ENCODE peak calls at places on chromosome 15, in five cellular contexts. T is NT2/D1, R is fibroblast of lung, C is pancreas, W is left lung. X is an unnamed sample. For H3K9me3, the result is how much of the 10 kb centered on the place peaks cover.

GRCh38 chr15:75723847-75724660 is 11.4 kb upstream of the CSPG4 start:
- DNase-seq in T (no peak), R (peak), C (peak), W (peak), X (peak)

GRCh38 chr15:82663186-82663600 is 16.0 kb upstream of the CPEB1 start:
- DNase-seq in T (peak), R (peak), C (peak), W (no peak), X (no peak)

GRCh38 chr15:33115191-33115861 is 79.2 kb downstream of the FMN1 start:
- DNase-seq in T (no peak), R (no peak), C (no peak), W (no peak), X (no peak)

GRCh38 chr15:70539409-70539808 is 223.9 kb downstream of the UACA start:
- DNase-seq in T (no peak), R (no peak), C (no peak), W (no peak), X (no peak)

GRCh38 chr15:90988249-90988648 is 6.1 kb downstream of the PRC1 start:
- DNase-seq in T (no peak), R (no peak), C (no peak), W (no peak), X (no peak)

GRCh38 chr15:90019611-90020010 is 18.5 kb downstream of the ZNF710 start:
- DNase-seq in T (no peak), R (no peak), C (no peak), W (peak), X (no peak)

GRCh38 chr15:31263751-31264533 is 62.7 kb upstream of the KLF13 start:
- DNase-seq in T (no peak), R (no peak), C (peak), W (peak), X (peak)

GRCh38 chr15:47289667-47290066 is 427.6 kb upstream of the SEMA6D start:
- DNase-seq in T (no peak), R (no peak), C (no peak), W (no peak), X (no peak)

GRCh38 chr15:98779463-98780071 is 131.2 kb downstream of the IGF1R start:
- DNase-seq in T (peak), R (peak), C (peak), W (peak), X (peak)

GRCh38 chr15:89781891-89782618 is 5.9 kb downstream of the MESP2 start:
- DNase-seq in T (no peak), R (peak), C (no peak), W (no peak), X (no peak)

GRCh38 chr15:100531823-100532222 is 3.1 kb upstream of the CERS3 start:
- DNase-seq in T (no peak), R (no peak), C (no peak), W (no peak), X (no peak)

GRCh38 chr15:43911235-43911661 is 84.4 kb downstream of the WDR76 start:
- DNase-seq in T (no peak), R (peak), C (no peak), W (peak), X (no peak)

GRCh38 chr15:36365963-36366362 is 213.5 kb upstream of the CDIN1 start:
- DNase-seq in T (no peak), R (no peak), C (no peak), W (no peak), X (no peak)

GRCh38 chr15:73927476-73928240 is 1.4 kb downstream of the LOXL1 start:
- DNase-seq in T (no peak), R (peak), C (peak), W (peak), X (peak)

GRCh38 chr15:96347181-96348111 is 16.9 kb downstream of the NR2F2 start:
- DNase-seq in T (no peak), R (peak), C (no peak), W (no peak), X (no peak)

GRCh38 chr15:99423186-99424130 is 142.3 kb upstream of the MEF2A start:
- DNase-seq in T (no peak), R (no peak), C (no peak), W (no peak), X (no peak)

GRCh38 chr15:64847448-64847847 is 5.7 kb downstream of the PLEKHO2 start:
- DNase-seq in T (no peak), R (no peak), C (no peak), W (no peak), X (no peak)

GRCh38 chr15:90709278-90709677 is 7.9 kb upstream of the BLM start:
- DNase-seq in T (no peak), R (no peak), C (no peak), W (no peak), X (no peak)

GRCh38 chr15:78988361-78988911 is 43.6 kb upstream of the CTSH start:
- DNase-seq in T (no peak), R (peak), C (peak), W (peak), X (no peak)

GRCh38 chr15:92521624-92522008 is 127.9 kb downstream of the ST8SIA2 start:
- DNase-seq in T (peak), R (peak), C (peak), W (peak), X (peak)

GRCh38 chr15:39934415-39935044 is 615 bp downstream of the EIF2AK4 start:
- DNase-seq in T (no peak), R (peak), C (no peak), W (no peak), X (no peak)

GRCh38 chr15:73564255-73564654 is 68.9 kb downstream of the NPTN start:
- DNase-seq in T (no peak), R (peak), C (no peak), W (no peak), X (no peak)

GRCh38 chr15:38864827-38865604 is 300.4 kb upstream of the RASGRP1 start:
- DNase-seq in T (no peak), R (peak), C (peak), W (no peak), X (no peak)

GRCh38 chr15:57580866-57581265 is 10.8 kb upstream of the MYZAP start:
- DNase-seq in T (no peak), R (no peak), C (peak), W (no peak), X (no peak)

GRCh38 chr15:90950676-90951075 is 4.0 kb upstream of the RCCD1 start:
- DNase-seq in T (no peak), R (no peak), C (no peak), W (no peak), X (no peak)

GRCh38 chr15:31262901-31263671 is 63.5 kb upstream of the KLF13 start:
- DNase-seq in T (no peak), R (peak), C (no peak), W (peak), X (no peak)

GRCh38 chr15:78457101-78457500 is 19.1 kb downstream of the IREB2 start:
- DNase-seq in T (no peak), R (peak), C (no peak), W (no peak), X (no peak)

GRCh38 chr15:61457050-61457733 is 228.1 kb upstream of the RORA start:
- DNase-seq in T (no peak), R (no peak), C (no peak), W (no peak), X (no peak)

GRCh38 chr15:31013863-31014607 is 22.6 kb upstream of the MTMR10 start:
- DNase-seq in T (no peak), R (no peak), C (no peak), W (no peak), X (no peak)

GRCh38 chr15:26639976-26640375 is 132.9 kb downstream of the GABRB3 start:
- DNase-seq in T (no peak), R (no peak), C (no peak), W (no peak), X (no peak)

GRCh38 chr15:69958494-69959134 is 139.1 kb downstream of the TLE3 start:
- DNase-seq in T (peak), R (no peak), C (no peak), W (no peak), X (no peak)

GRCh38 chr15:38103564-38103963 is 149.1 kb upstream of the SPRED1 start:
- DNase-seq in T (no peak), R (no peak), C (no peak), W (no peak), X (no peak)

GRCh38 chr15:28024889-28025250 is 74.2 kb downstream of the OCA2 start:
- DNase-seq in T (no peak), R (no peak), C (no peak), W (no peak), X (no peak)

GRCh38 chr15:67062365-67062985 is 2.9 kb upstream of the SMAD3 start:
- DNase-seq in T (no peak), R (no peak), C (no peak), W (no peak), X (no peak)

GRCh38 chr15:25247418-25248030 is 191.3 kb downstream of the UBE3A start:
- DNase-seq in T (no peak), R (no peak), C (no peak), W (no peak), X (no peak)
- H3K9me3 ChIP-seq in T (under half), R (under half), C (under half), W (under half), X (under half)

DNA sequence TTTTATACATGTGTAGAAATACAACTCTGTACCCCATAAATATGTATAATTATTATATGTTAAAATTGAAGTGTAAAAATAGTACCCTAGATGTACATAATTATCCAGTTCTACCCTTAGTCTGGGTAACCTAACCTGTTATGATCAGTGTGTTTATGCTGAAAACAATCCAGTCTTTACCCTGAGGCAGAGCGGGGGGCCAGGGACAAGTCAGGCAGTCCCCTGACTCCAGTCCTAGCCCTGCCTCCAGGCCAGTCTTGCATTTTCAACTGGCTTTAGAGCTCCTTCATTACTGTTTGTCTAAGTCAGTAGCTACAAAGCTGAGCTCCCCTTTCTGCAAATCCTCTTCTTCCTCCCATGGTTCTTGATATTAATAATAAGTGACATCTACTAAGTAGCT is 3.1 kb downstream of the MESD start:
- DNase-seq in T (no peak), R (no peak), C (no peak), W (no peak), X (no peak)
- H3K9me3 ChIP-seq in T (under half), R (under half), C (under half), W (under half), X (under half)

GRCh38 chr15:24627443-24627842 is 48.1 kb upstream of the NPAP1 start:
- DNase-seq in T (no peak), R (no peak), C (no peak), W (no peak), X (no peak)

GRCh38 chr15:24633082-24633481 is 42.5 kb upstream of the NPAP1 start:
- DNase-seq in T (no peak), R (no peak), C (no peak), W (no peak), X (no peak)
- H3K9me3 ChIP-seq in T (under half), R (under half), C (under half), W (under half), X (under half)

GRCh38 chr15:71820127-71820526 is 9.8 kb downstream of the NR2E3 start:
- DNase-seq in T (no peak), R (no peak), C (no peak), W (no peak), X (no peak)
- H3K9me3 ChIP-seq in T (half or more), R (under half), C (under half), W (under half), X (under half)

X was measured in T-helper 17 cell.